ENCODE peak calls at places on chromosomes 3 and 15, in eight cellular contexts. B, E, A, Y, J, F, U and S are unnamed samples.

GRCh38 chr15:64997911-64998310 is 8.2 kb upstream of the SPG21 start:
- DNase-seq in Y (no peak), F (no peak), E (no peak), A (no peak), B (no peak), U (no peak), J (no peak), S (no peak)

GRCh38 chr3:56042326-56042951 is 425.8 kb downstream of the ERC2 start:
- DNase-seq in B (no peak), F (no peak), J (no peak), E (peak; percentile 47), Y (peak; percentile 10), A (no peak), U (no peak), S (no peak)

GRCh38 chr15:71083349-71083748 is 31.9 kb upstream of the THSD4 start:
- DNase-seq in Y (no peak), B (no peak), J (no peak), E (no peak), A (no peak), U (no peak), F (no peak), S (no peak)

GRCh38 chr15:93212578-93212977 is 123.6 kb upstream of the RGMA start:
- DNase-seq in J (no peak), F (no peak), A (no peak), U (no peak), Y (no peak), E (no peak), B (no peak), S (no peak)

GRCh38 chr15:42495361-42496212 is at the start of gene SNAP23:
- DNase-seq in U (peak; percentile 71), A (peak; percentile 93), B (peak; percentile 96), J (peak; percentile 86), F (peak; percentile 76), E (peak; percentile 88), Y (peak; percentile 90), S (peak; percentile 90)

GRCh38 chr3:179526989-179527391 is 35.7 kb upstream of the ACTL6A start:
- DNase-seq in A (no peak), J (no peak), F (no peak), Y (peak; percentile 7), E (peak; percentile 79), U (no peak), B (no peak), S (no peak)

GRCh38 chr3:171086914-171087313 is 60.4 kb upstream of the SLC2A2 start:
- DNase-seq in B (no peak), E (no peak), U (no peak), F (no peak), Y (no peak), A (no peak), J (no peak), S (no peak)

GRCh38 chr15:99239545-99240198 is 9.7 kb downstream of the TTC23 start:
- DNase-seq in Y (no peak), A (no peak), B (no peak), J (peak; percentile 29), E (no peak), U (no peak), F (no peak), S (no peak)

GRCh38 chr3:137760341-137761098 is 3.6 kb upstream of the SOX14 start:
- DNase-seq in B (no peak), A (no peak), J (no peak), F (no peak), U (no peak), Y (no peak), E (no peak), S (no peak)

GRCh38 chr3:11096266-11097135 is 57.8 kb upstream of the HRH1 start:
- DNase-seq in J (peak; percentile 63), B (peak; percentile 38), F (peak; percentile 78), Y (peak; percentile 15), E (peak; percentile 91), U (no peak), A (no peak), S (peak; percentile 39)

GRCh38 chr3:71585891-71586809 is 2.6 kb upstream of the FOXP1 start:
- DNase-seq in A (no peak), B (no peak), J (peak; percentile 54), F (no peak), E (peak; percentile 48), Y (no peak), U (peak; percentile 33), S (no peak)

GRCh38 chr15:80512729-80513670 is 108.8 kb downstream of the ARNT2 start:
- DNase-seq in J (no peak), E (peak; percentile 53), F (no peak), U (no peak), A (no peak), Y (no peak), B (no peak), S (no peak)

GRCh38 chr15:70508561-70509281 is 254.6 kb downstream of the UACA start:
- DNase-seq in E (peak; percentile 83), Y (no peak), B (no peak), A (no peak), U (no peak), J (no peak), F (peak; percentile 50), S (no peak)

GRCh38 chr3:42803800-42804112 is 534 bp downstream of the HIGD1A start:
- DNase-seq in U (peak; percentile 19), J (peak; percentile 48), F (peak; percentile 32), Y (no peak), A (no peak), E (peak; percentile 35), B (peak; percentile 43), S (no peak)

GRCh38 chr15:71515375-71516186 is 294.8 kb upstream of the NR2E3 start:
- DNase-seq in U (no peak), J (no peak), A (no peak), Y (no peak), E (no peak), B (no peak), F (no peak), S (no peak)

GRCh38 chr15:69857246-69857645 is 240.5 kb downstream of the TLE3 start:
- DNase-seq in J (no peak), E (no peak), U (no peak), F (no peak), A (no peak), Y (no peak), B (no peak), S (no peak)

GRCh38 chr15:31338879-31339557 is 12.4 kb downstream of the KLF13 start:
- DNase-seq in A (no peak), F (no peak), B (no peak), Y (peak; percentile 47), U (no peak), J (peak; percentile 61), E (peak; percentile 31), S (peak; percentile 74)

GRCh38 chr3:58206406-58207011 is 4.3 kb downstream of the DNASE1L3 start:
- DNase-seq in E (no peak), A (no peak), B (no peak), J (peak; percentile 32), U (no peak), F (no peak), Y (no peak), S (peak; percentile 16)

GRCh38 chr15:92112180-92112579 is 258.7 kb downstream of the SLCO3A1 start:
- DNase-seq in F (no peak), U (no peak), E (no peak), Y (peak; percentile 79), B (no peak), A (no peak), J (no peak), S (no peak)

GRCh38 chr3:154301556-154301955 is 22.7 kb downstream of the DHX36 start:
- DNase-seq in F (no peak), E (no peak), Y (no peak), J (no peak), A (no peak), U (no peak), B (no peak), S (no peak)

GRCh38 chr15:95957854-95958253 is 372.6 kb upstream of the NR2F2 start:
- DNase-seq in J (no peak), A (no peak), U (no peak), B (no peak), F (no peak), Y (no peak), E (no peak), S (no peak)

GRCh38 chr3:46713048-46713897 is 4.4 kb downstream of the PRSS50 start:
- DNase-seq in A (peak; percentile 82), E (no peak), F (no peak), B (no peak), J (no peak), Y (no peak), U (no peak), S (no peak)

GRCh38 chr3:14143271-14143605 is 18.4 kb downstream of the TMEM43 start:
- DNase-seq in F (no peak), J (no peak), Y (no peak), E (no peak), A (no peak), B (no peak), U (no peak), S (no peak)

GRCh38 chr3:46895204-46895660 is 17.7 kb downstream of the PTH1R start:
- DNase-seq in Y (no peak), F (peak; percentile 83), E (peak; percentile 50), B (peak; percentile 80), U (peak; percentile 79), A (no peak), J (peak; percentile 82), S (peak; percentile 84)

GRCh38 chr15:78709263-78709882 is 68.4 kb upstream of the CHRNB4 start:
- DNase-seq in B (peak; percentile 78), Y (peak; percentile 18), A (no peak), F (peak; percentile 68), U (peak; percentile 61), E (peak; percentile 62), J (peak; percentile 75), S (peak; percentile 82)

GRCh38 chr3:41141431-41142164 is 57.7 kb upstream of the CTNNB1 start:
- DNase-seq in Y (no peak), E (no peak), B (no peak), U (no peak), J (no peak), A (no peak), F (no peak), S (no peak)

GRCh38 chr15:80496101-80496500 is 91.9 kb downstream of the ARNT2 start:
- DNase-seq in B (no peak), Y (no peak), E (no peak), A (peak; percentile 49), U (peak; percentile 2), J (no peak), F (no peak), S (no peak)

GRCh38 chr3:43505351-43505750 is 116.5 kb downstream of the ANO10 start:
- DNase-seq in B (no peak), Y (no peak), F (no peak), U (no peak), J (no peak), E (peak; percentile 4), A (no peak), S (no peak)

GRCh38 chr3:194306109-194306686 is 44.9 kb downstream of the CPN2 start:
- DNase-seq in E (peak; percentile 49), F (peak; percentile 22), J (peak; percentile 81), B (no peak), U (peak; percentile 60), Y (no peak), A (no peak), S (no peak)

GRCh38 chr15:41695750-41696436 is 35.7 kb downstream of the MGA start:
- DNase-seq in Y (peak; percentile 3), F (peak; percentile 9), E (peak; percentile 39), A (no peak), J (peak; percentile 75), B (no peak), U (peak; percentile 39), S (no peak)

GRCh38 chr3:101964861-101965260 is 115.5 kb downstream of the NFKBIZ start:
- DNase-seq in E (no peak), F (no peak), Y (no peak), A (no peak), J (no peak), U (no peak), B (no peak), S (no peak)

GRCh38 chr15:54256190-54256589 is 277.9 kb downstream of the UNC13C start:
- DNase-seq in F (no peak), A (no peak), B (no peak), E (no peak), Y (no peak), J (no peak), U (no peak), S (no peak)

GRCh38 chr3:68007621-68008226 is 353.3 kb upstream of the SUCLG2 start:
- DNase-seq in E (no peak), A (no peak), B (no peak), U (peak; percentile 47), F (peak; percentile 30), Y (no peak), J (peak; percentile 41), S (no peak)

GRCh38 chr3:29912600-29913288 is 631.9 kb downstream of the RBMS3 start:
- DNase-seq in U (no peak), A (no peak), E (no peak), B (no peak), F (no peak), Y (no peak), J (no peak), S (no peak)